ENCODE peak calls at places on chromosome 4, in six cellular contexts. D is body of pancreas; W is testis; N is neural crest cell; P is CD8-positive, alpha-beta T cell; B is nephron progenitor cell. M is an unnamed sample.

GRCh38 chr4:24722026-24722568 is 73.3 kb upstream of the SOD3 start:
- DNase-seq in W (no peak), B (no peak), P (no peak), N (no peak), D (no peak), M (no peak)

GRCh38 chr4:83255584-83255983 is 29.0 kb downstream of the COQ2 start:
- DNase-seq in P (no peak), N (no peak), B (no peak), D (no peak), W (no peak), M (no peak)

GRCh38 chr4:187393546-187394344 is 601.8 kb upstream of the ZFP42 start:
- DNase-seq in D (no peak), N (no peak), P (no peak), W (no peak), B (no peak), M (no peak)

GRCh38 chr4:126541820-126542219 is 1090.9 kb upstream of the INTU start:
- DNase-seq in B (no peak), N (no peak), W (no peak), P (no peak), D (no peak), M (no peak)

GRCh38 chr4:163663454-163664225 is 169.2 kb downstream of the TMA16 start:
- DNase-seq in P (no peak), N (no peak), D (no peak), W (no peak), B (no peak), M (no peak)

GRCh38 chr4:149708513-149709175 is 107.0 kb downstream of the IQCM start:
- DNase-seq in B (no peak), P (no peak), W (no peak), N (no peak), D (no peak), M (no peak)

GRCh38 chr4:76896731-76897521 is 1.0 kb downstream of the SOWAHB start:
- DNase-seq in P (no peak), B (peak; percentile 65), N (peak; percentile 41), D (peak; percentile 62), W (peak; percentile 34), M (no peak)

GRCh38 chr4:99966692-99967091 is 16.6 kb upstream of the H2AZ1 start:
- DNase-seq in N (no peak), P (no peak), B (no peak), D (no peak), W (no peak), M (no peak)

GRCh38 chr4:141389649-141390048 is 169.0 kb downstream of the ZNF330 start:
- DNase-seq in D (no peak), W (no peak), N (no peak), P (no peak), B (no peak), M (no peak)

GRCh38 chr4:1172228-1172851 is at the start of gene SPON2:
- DNase-seq in P (no peak), D (peak; percentile 17), W (no peak), B (peak; percentile 45), N (no peak), M (no peak)

GRCh38 chr4:1170156-1170804 is 2.1 kb downstream of the SPON2 start:
- DNase-seq in W (no peak), P (no peak), N (no peak), B (no peak), D (no peak), M (no peak)

GRCh38 chr4:1170805-1171305 is 1.5 kb downstream of the SPON2 start:
- DNase-seq in P (no peak), N (no peak), W (no peak), B (no peak), D (no peak), M (no peak)

GRCh38 chr4:1172971-1173757 is 781 bp upstream of the SPON2 start:
- DNase-seq in D (no peak), N (no peak), B (no peak), W (peak; percentile 57), P (no peak), M (no peak)

DNA sequence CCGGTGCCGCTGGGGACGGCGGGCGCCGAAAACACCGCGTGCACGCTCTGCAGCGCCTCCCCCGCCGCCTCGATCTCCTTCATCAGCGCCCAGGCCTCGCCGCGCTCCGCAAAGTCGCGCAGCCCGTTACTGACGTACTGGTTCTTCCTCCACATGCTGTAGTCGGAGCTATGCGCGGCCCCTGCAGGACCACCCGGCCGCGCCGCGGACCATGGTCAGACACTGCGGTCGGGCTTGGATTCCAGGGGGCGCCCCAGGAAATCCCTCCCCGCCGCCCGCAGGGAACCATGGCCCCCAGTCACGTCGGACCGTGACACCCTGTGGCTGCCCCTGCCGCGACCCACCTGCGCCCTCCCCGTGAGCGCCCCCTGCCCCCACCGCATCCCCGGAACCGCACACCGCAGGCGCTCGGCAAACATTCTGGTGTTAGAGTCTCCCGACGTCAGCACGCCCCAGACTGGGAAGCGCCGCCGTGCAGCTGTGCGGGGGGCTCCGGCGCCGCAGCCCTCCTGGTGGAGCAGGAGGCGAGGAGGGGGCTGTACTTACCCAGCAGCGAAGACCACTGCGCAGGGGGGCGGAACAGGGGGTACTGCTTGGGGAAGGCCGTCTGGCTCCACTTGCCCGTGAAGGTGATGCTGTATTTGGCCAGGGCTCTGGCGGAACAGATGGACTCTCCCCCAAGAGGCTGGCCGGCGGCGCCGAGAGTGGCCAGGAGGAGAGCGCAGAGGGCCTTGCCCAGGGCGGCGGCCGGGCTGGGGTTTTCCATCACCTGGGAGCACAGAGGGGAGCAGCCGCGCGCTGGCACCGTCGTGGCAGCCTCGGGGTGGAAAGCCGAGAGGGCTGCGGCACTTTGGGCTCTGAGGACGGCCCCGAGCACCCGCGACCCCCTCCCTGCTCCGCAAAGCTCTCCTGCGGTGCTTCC is 816 bp downstream of the SPON2 start:
- DNase-seq in P (peak; percentile 34), B (peak; percentile 64), D (peak; percentile 21), W (no peak), N (no peak), M (no peak)
- TF ChIP-seq CTCF in P (no peak), B (no peak), D (no peak), W (no peak), N (no peak), M (no peak)

DNA sequence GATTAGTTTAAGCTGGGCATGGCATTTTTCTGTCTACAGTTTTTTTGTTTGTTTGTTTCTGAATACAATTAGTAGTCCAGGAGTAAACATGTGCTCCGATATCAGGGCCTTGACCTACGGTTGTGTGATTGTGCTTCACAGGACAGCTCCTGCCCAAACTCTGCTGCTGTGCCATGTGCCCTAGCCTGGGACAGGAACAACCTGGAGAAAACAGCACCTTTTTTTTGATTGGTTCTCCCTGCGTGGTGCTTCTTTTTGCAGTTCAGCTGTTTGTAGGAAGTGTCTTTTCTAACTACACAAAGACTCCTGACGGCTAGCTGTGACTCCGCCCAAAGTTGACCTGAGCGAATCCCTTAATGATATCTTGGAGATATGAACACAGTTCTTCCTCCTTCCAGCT is 158.8 kb downstream of the ATP10D start:
- DNase-seq in N (no peak), B (no peak), P (no peak), W (no peak), D (no peak), M (no peak)
- TF ChIP-seq CTCF in N (no peak), B (no peak), P (no peak), W (no peak), D (no peak), M (no peak)

DNA sequence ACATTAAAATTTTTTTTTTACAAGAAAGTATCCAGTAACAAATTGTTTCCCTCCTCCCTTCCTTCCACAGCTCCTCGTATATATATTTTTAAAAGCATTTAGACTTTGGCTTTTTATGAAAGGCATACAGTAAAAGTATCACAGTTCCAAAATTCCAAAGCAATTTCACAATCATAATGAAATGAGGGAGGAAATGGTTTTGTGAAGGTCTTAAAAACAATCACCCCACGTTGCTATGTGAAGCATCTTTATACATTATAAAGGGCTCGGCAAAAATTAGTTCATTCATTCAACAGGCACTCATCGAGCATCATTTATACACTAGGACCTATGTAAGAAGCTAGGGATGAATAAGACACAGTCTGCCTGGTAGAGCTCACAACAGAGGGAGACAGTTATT is 240.0 kb downstream of the MAML3 start:
- DNase-seq in D (no peak), N (no peak), P (no peak), B (no peak), W (no peak), M (no peak)
- TF ChIP-seq CTCF in D (no peak), N (no peak), P (no peak), B (no peak), W (no peak), M (no peak)

GRCh38 chr4:189124791-189125190 is 815.9 kb upstream of the FRG1 start:
- DNase-seq in W (no peak), D (no peak), P (no peak), N (no peak), B (no peak), M (no peak)

GRCh38 chr4:189128341-189128740 is 812.3 kb upstream of the FRG1 start:
- DNase-seq in P (no peak), D (no peak), N (no peak), W (no peak), B (no peak), M (no peak)

GRCh38 chr4:189121336-189121735 is 819.3 kb upstream of the FRG1 start:
- DNase-seq in N (no peak), B (no peak), P (no peak), W (no peak), D (no peak), M (no peak)

GRCh38 chr4:189126040-189126439 is 814.6 kb upstream of the FRG1 start:
- DNase-seq in W (no peak), P (no peak), B (no peak), N (no peak), D (no peak), M (no peak)

GRCh38 chr4:189124149-189124758 is 816.4 kb upstream of the FRG1 start:
- DNase-seq in D (peak; percentile 15), N (peak; percentile 40), W (peak; percentile 64), P (no peak), B (peak; percentile 33), M (peak; percentile 24)
- TF ChIP-seq CTCF in D (peak; percentile 35), N (peak; percentile 80), W (peak; percentile 54), P (no peak), B (peak; percentile 56), M (peak; percentile 31)

GRCh38 chr4:54971474-54971950 is 153.9 kb downstream of the KDR start:
- DNase-seq in W (peak; percentile 20), P (no peak), N (no peak), B (peak; percentile 27), D (no peak), M (no peak)

GRCh38 chr4:54976682-54977081 is 148.7 kb downstream of the KDR start:
- DNase-seq in P (no peak), D (no peak), W (no peak), B (no peak), N (no peak), M (no peak)
- TF ChIP-seq CTCF in P (no peak), D (no peak), W (no peak), B (no peak), N (no peak), M (no peak)

M was measured in adrenal gland.